ENCODE peak calls at places on chromosomes 11 and 22, in four cellular contexts. U, V, S and F are unnamed samples.

GRCh38 chr22:45877036-45877380 is 100.0 kb downstream of the WNT7B start:
- DNase-seq in U (no peak), V (no peak), S (no peak), F (no peak)

GRCh38 chr11:41316726-41317125 is 142.7 kb downstream of the LRRC4C start:
- DNase-seq in U (no peak), V (no peak), S (no peak), F (no peak)

GRCh38 chr22:29994027-29994715 is 86.1 kb upstream of the HORMAD2 start:
- DNase-seq in U (no peak), V (no peak), S (no peak), F (no peak)

GRCh38 chr11:18641677-18642076 is 7.5 kb upstream of the SPTY2D1 start:
- DNase-seq in U (no peak), V (no peak), S (no peak), F (no peak)

GRCh38 chr11:1570896-1571759 is 943 bp downstream of the DUSP8 start:
- DNase-seq in U (no peak), V (peak), S (no peak), F (no peak)

GRCh38 chr11:94975599-94975998 is 2.1 kb downstream of the KDM4D start:
- DNase-seq in U (no peak), V (no peak), S (no peak), F (no peak)

GRCh38 chr11:66068923-66069714 is 953 bp upstream of the PACS1 start:
- DNase-seq in U (peak), V (peak), S (peak), F (no peak)

GRCh38 chr11:63611395-63611747 is 2.9 kb downstream of the PLAAT3 start:
- DNase-seq in U (no peak), V (no peak), S (no peak), F (no peak)

GRCh38 chr11:128868851-128869671 is 2.0 kb upstream of the KCNJ1 start:
- DNase-seq in U (peak), V (no peak), S (no peak), F (no peak)

GRCh38 chr11:34792814-34793241 is 123.4 kb downstream of the APIP start:
- DNase-seq in U (no peak), V (peak), S (no peak), F (no peak)

GRCh38 chr11:35418282-35418846 is 994 bp downstream of the SLC1A2 start:
- DNase-seq in U (no peak), V (peak), S (no peak), F (no peak)

GRCh38 chr11:20163778-20164133 is 3.5 kb upstream of the DBX1 start:
- DNase-seq in U (no peak), V (no peak), S (no peak), F (no peak)

GRCh38 chr11:130829801-130830562 is 86.3 kb downstream of the SNX19 start:
- DNase-seq in U (no peak), V (peak), S (no peak), F (no peak)

GRCh38 chr11:45141171-45141570 is 5.3 kb upstream of the PRDM11 start:
- DNase-seq in U (no peak), V (no peak), S (no peak), F (no peak)

GRCh38 chr11:44729065-44729464 is 2.3 kb downstream of the TSPAN18 start:
- DNase-seq in U (no peak), V (no peak), S (no peak), F (no peak)

GRCh38 chr22:28909375-28909774 is 26.0 kb downstream of the ZNRF3 start:
- DNase-seq in U (no peak), V (no peak), S (no peak), F (no peak)

GRCh38 chr22:45844949-45845613 is 131.9 kb downstream of the WNT7B start:
- DNase-seq in U (no peak), V (no peak), S (no peak), F (no peak)

GRCh38 chr11:4606231-4607015 is 1.6 kb downstream of the TRIM68 start:
- DNase-seq in U (no peak), V (peak), S (no peak), F (no peak)

GRCh38 chr11:65745049-65745448 is 24.5 kb upstream of the RNASEH2C start:
- DNase-seq in U (no peak), V (no peak), S (no peak), F (no peak)

GRCh38 chr11:117392979-117393378 is 65.3 kb downstream of the CEP164 start:
- DNase-seq in U (no peak), V (no peak), S (no peak), F (no peak)

GRCh38 chr11:69374110-69374981 is 80.4 kb downstream of the MYEOV start:
- DNase-seq in U (no peak), V (no peak), S (no peak), F (no peak)

GRCh38 chr22:41197808-41198585 is 7.1 kb upstream of the L3MBTL2 start:
- DNase-seq in U (peak), V (peak), S (no peak), F (no peak)

GRCh38 chr22:26887916-26888315 is 230.5 kb downstream of the MIAT start:
- DNase-seq in U (no peak), V (no peak), S (no peak), F (no peak)

GRCh38 chr11:46936138-46937110 is at the start of gene CSTPP1:
- DNase-seq in U (peak), V (peak), S (peak), F (peak)